ENCODE peak calls at places on chromosomes 6 and 20, in seven cellular contexts. F is neural progenitor cell, W is HCT116, L is PC-3, K is GM23338, V is hepatocyte, P is OCI-LY7. X is an unnamed sample.

GRCh38 chr20:51417745-51418529 is 124.6 kb downstream of the NFATC2 start:
- DNase-seq in F (no peak), W (no peak), L (no peak), K (peak; percentile 15), V (no peak), P (peak; percentile 37), X (no peak)

GRCh38 chr20:32727663-32728062 is 15.6 kb downstream of the COMMD7 start:
- DNase-seq in F (no peak), W (no peak), L (no peak), K (no peak), V (no peak), P (no peak), X (peak; percentile 93)

GRCh38 chr6:125639621-125640020 is 109.8 kb upstream of the HEY2 start:
- DNase-seq in F (no peak), W (no peak), L (no peak), K (no peak), V (no peak), P (no peak), X (no peak)

GRCh38 chr20:53527196-53527595 is 66.4 kb downstream of the ZNF217 start:
- DNase-seq in F (no peak), W (no peak), L (no peak), K (no peak), V (no peak), P (no peak), X (no peak)

GRCh38 chr6:37741757-37742400 is 44.2 kb upstream of the MDGA1 start:
- DNase-seq in F (peak; percentile 56), W (no peak), L (no peak), K (peak; percentile 65), V (peak; percentile 41), P (no peak), X (peak; percentile 30)

GRCh38 chr6:146544783-146545182 is 1.1 kb downstream of the RAB32 start:
- DNase-seq in F (no peak), W (no peak), L (no peak), K (no peak), V (peak; percentile 8), P (no peak), X (peak; percentile 56)

GRCh38 chr6:53869964-53870363 is 75.2 kb downstream of the LRRC1 start:
- DNase-seq in F (no peak), W (no peak), L (no peak), K (no peak), V (peak; percentile 18), P (no peak), X (no peak)

GRCh38 chr6:117440558-117441525 is 15.1 kb upstream of the ROS1 start:
- DNase-seq in F (no peak), W (no peak), L (peak; percentile 89), K (no peak), V (no peak), P (no peak), X (peak; percentile 98)

GRCh38 chr20:31674895-31675827 is 37.4 kb downstream of the COX4I2 start:
- DNase-seq in F (no peak), W (no peak), L (peak; percentile 86), K (no peak), V (no peak), P (peak; percentile 72), X (peak; percentile 75)

GRCh38 chr20:46130534-46130933 is 12.4 kb downstream of the CD40 start:
- DNase-seq in F (no peak), W (no peak), L (no peak), K (no peak), V (no peak), P (no peak), X (no peak)

GRCh38 chr6:108114861-108115597 is 40.5 kb upstream of the OSTM1 start:
- DNase-seq in F (peak; percentile 89), W (no peak), L (peak; percentile 34), K (peak; percentile 87), V (peak; percentile 62), P (no peak), X (peak; percentile 76)

GRCh38 chr6:126388235-126388634 is 48.3 kb downstream of the CENPW start:
- DNase-seq in F (no peak), W (no peak), L (no peak), K (no peak), V (peak; percentile 14), P (no peak), X (no peak)

GRCh38 chr20:38290829-38291581 is 13.0 kb upstream of the BPI start:
- DNase-seq in F (peak; percentile 77), W (no peak), L (peak; percentile 58), K (peak; percentile 92), V (peak; percentile 59), P (no peak), X (peak; percentile 73)

DNA sequence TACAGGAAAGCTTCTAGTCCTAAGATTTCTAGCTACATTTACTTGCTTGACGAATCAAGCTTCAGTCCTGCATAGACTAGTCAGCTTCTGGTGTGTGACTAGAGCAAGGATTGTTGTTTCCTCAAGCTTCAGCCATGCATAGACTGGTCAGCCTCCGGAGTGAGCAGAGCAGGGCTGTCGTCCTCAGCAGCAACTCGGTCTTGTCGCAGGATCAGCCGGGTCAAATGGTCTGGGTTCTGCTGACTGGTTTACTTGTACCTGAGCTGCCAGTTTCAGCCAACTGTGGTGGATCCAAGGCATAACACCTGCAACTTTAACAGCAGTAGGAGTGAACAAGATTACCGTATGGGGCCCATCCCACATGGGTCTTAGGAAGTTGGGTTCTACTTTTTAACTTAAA is 10.8 kb upstream of the GMPR start:
- DNase-seq in F (no peak), W (no peak), L (no peak), K (no peak), V (no peak), P (no peak), X (no peak)
- H3K4me3 ChIP-seq in F (no peak overlapping the region), W (no peak overlapping the region), L (no peak overlapping the region), K (no peak overlapping the region), V (no peak overlapping the region), P (no peak overlapping the region), X (no peak overlapping the region)

DNA sequence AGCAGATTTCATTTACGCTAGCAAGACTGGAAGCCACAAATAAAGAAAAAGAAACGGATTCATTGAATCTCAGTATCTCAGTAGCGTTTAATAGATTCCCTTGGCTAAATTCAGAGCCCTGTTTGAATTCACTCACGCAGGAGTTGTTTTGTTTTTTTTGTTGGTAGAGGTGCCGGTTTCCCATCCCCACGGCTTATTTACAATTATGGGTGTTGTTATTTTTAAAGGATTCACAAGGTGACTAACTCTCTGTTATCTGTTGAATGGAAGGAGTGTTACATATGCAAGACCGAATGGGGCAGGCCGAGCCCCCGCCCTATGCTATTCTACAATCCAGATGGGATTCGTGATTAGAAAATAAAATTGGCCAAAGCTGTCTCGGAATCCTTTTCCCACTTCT is 2.3 kb upstream of the INSM1 start:
- DNase-seq in F (no peak), W (no peak), L (no peak), K (peak; percentile 22), V (no peak), P (no peak), X (no peak)
- TF ChIP-seq EZH2phosphoT487 in F (no peak), W (no peak), L (no peak), K (no peak), V (peak; percentile 8), P (no peak), X (no peak)

GRCh38 chr6:31462964-31463940 is 34.7 kb upstream of the MICB start:
- DNase-seq in F (peak; percentile 89), W (peak; percentile 93), L (peak; percentile 95), K (peak; percentile 97), V (peak; percentile 91), P (peak; percentile 86), X (peak; percentile 87)

GRCh38 chr6:31460361-31461025 is 37.5 kb upstream of the MICB start:
- DNase-seq in F (no peak), W (no peak), L (no peak), K (no peak), V (no peak), P (no peak), X (no peak)

GRCh38 chr6:31465185-31465536 is 32.8 kb upstream of the MICB start:
- DNase-seq in F (no peak), W (no peak), L (no peak), K (no peak), V (no peak), P (no peak), X (no peak)

GRCh38 chr6:31464252-31465184 is 33.4 kb upstream of the MICB start:
- DNase-seq in F (no peak), W (no peak), L (no peak), K (no peak), V (no peak), P (no peak), X (no peak)

DNA sequence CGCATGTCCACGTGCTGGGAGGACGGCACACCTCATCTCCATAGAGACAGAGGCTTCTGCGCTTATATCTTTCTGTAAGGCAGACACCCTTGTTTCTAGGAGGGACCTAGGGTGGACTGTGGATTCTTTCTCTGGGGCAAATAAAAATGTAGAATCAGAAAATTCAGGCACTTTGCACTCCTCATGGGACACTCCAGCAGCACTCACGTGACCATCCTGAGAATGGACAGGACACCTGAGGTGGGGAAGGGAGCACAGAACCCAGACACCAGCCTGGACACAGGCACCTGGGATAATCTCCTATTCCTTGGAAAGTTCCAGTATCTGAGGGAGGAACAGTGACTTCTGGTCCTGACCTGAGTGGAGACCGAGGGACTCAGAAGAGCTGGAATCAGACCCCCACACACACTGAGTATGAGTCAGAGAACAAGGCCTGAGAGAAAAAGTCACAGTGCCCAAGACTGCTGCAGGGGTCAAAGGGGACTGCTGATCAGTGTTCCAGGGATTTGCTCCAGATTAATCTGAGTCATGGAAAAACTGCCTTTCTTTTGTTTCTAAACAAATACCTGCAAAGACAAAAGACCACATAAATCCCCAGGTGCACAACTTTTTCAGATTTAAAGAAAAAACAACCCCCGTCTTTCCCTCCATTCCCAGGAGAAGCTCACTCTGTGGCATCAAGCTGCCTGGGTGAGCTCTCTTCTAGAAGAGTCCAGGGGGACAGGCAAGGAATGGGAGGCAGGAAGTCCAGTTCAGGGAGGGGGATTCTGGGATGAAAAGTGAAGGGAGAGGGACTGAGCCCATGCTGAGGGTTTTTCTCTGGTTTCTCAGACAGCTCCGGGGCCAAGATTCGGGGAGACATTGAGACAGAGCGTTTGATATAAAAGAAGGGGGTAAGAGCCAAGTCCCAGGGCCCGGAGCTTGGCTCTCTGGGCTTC is 35.6 kb upstream of the MICB start:
- DNase-seq in F (peak; percentile 25), W (no peak), L (peak; percentile 39), K (no peak), V (no peak), P (no peak), X (peak; percentile 40)
- H3K4me3 ChIP-seq in F (peak overlapping the region; percentile 32), W (peak overlapping the region; percentile 39), L (peak overlapping the region; percentile 66), K (peak overlapping the region; percentile 28), V (no peak overlapping the region), P (peak overlapping the region; percentile 75), X (peak overlapping the region; percentile 57)

GRCh38 chr20:17946040-17946439 is 22.6 kb downstream of the SNX5 start:
- DNase-seq in F (no peak), W (no peak), L (no peak), K (no peak), V (no peak), P (no peak), X (no peak)
- TF ChIP-seq EZH2phosphoT487 in F (no peak), W (no peak), L (no peak), K (no peak), V (no peak), P (no peak), X (no peak)

X was measured in GM23248.